ENCODE peak calls at places on chromosomes 12 and 14, in nine cellular contexts. U is GM12865, K is GM23338, F is adipocyte, M is MM.1S, Q is left lung, J is mucosa of descending colon, L is spleen, R is Peyer's patch. A is an unnamed sample.

GRCh38 chr14:66746316-66747006 is 238.5 kb downstream of the GPHN start:
- DNase-seq in F (peak; percentile 70), J (no peak), L (no peak), M (peak; percentile 35), U (peak; percentile 63), Q (no peak), K (peak; percentile 57), R (no peak), A (no peak)

GRCh38 chr12:45828402-45828801 is 98.9 kb downstream of the ARID2 start:
- DNase-seq in R (no peak), U (peak; percentile 21), Q (no peak), L (no peak), K (no peak), F (no peak), M (no peak), J (no peak), A (no peak)

GRCh38 chr12:103803847-103804246 is 37.2 kb downstream of the NT5DC3 start:
- DNase-seq in M (no peak), Q (no peak), L (no peak), R (no peak), J (no peak), F (no peak), K (no peak), U (no peak), A (no peak)

GRCh38 chr12:80636832-80637231 is 70.6 kb upstream of the MYF6 start:
- DNase-seq in L (no peak), Q (no peak), F (peak; percentile 4), U (no peak), M (no peak), R (no peak), K (no peak), J (no peak), A (no peak)

GRCh38 chr12:50985322-50985721 is 33.0 kb downstream of the HIGD1C start:
- DNase-seq in J (no peak), M (peak; percentile 41), F (peak; percentile 90), Q (no peak), L (no peak), K (no peak), U (no peak), R (no peak), A (no peak)

GRCh38 chr12:46357438-46358324 is 14.9 kb downstream of the SLC38A2 start:
- DNase-seq in M (no peak), J (no peak), F (peak; percentile 70), R (no peak), U (no peak), K (peak; percentile 39), Q (no peak), L (no peak), A (no peak)

GRCh38 chr14:76330411-76331327 is 45.3 kb upstream of the ESRRB start:
- DNase-seq in K (peak; percentile 55), L (no peak), R (no peak), Q (no peak), F (no peak), U (no peak), M (no peak), J (no peak), A (no peak)

GRCh38 chr14:52950898-52951729 is at the start of gene FERMT2:
- DNase-seq in J (peak; percentile 75), M (peak; percentile 10), K (peak; percentile 95), F (peak; percentile 97), L (peak; percentile 84), Q (peak; percentile 86), U (peak; percentile 58), R (peak; percentile 74), A (peak; percentile 92)

GRCh38 chr12:39643052-39643451 is 23.4 kb upstream of the ABCD2 start:
- DNase-seq in L (no peak), Q (no peak), R (no peak), F (no peak), M (no peak), U (no peak), J (no peak), K (no peak), A (no peak)

GRCh38 chr12:39619660-39620433 is at the start of gene ABCD2:
- DNase-seq in F (peak; percentile 83), Q (peak; percentile 39), K (peak; percentile 90), M (peak; percentile 97), R (peak; percentile 57), L (peak; percentile 85), U (peak; percentile 97), J (peak; percentile 66), A (peak; percentile 81)

GRCh38 chr12:39581592-39581991 is 38.0 kb downstream of the ABCD2 start:
- DNase-seq in Q (no peak), F (no peak), K (no peak), U (no peak), M (no peak), J (no peak), R (no peak), L (no peak), A (no peak)

GRCh38 chr14:92863281-92863680 is 59.7 kb upstream of the CHGA start:
- DNase-seq in L (no peak), R (no peak), K (no peak), M (peak; percentile 38), J (no peak), U (no peak), F (no peak), Q (no peak), A (no peak)

GRCh38 chr12:3680919-3681594 is 71.9 kb downstream of the CRACR2A start:
- DNase-seq in R (no peak), L (no peak), F (peak; percentile 14), Q (no peak), U (no peak), M (no peak), J (peak; percentile 70), K (no peak), A (no peak)

GRCh38 chr12:102950107-102950949 is 7.1 kb upstream of the ASCL1 start:
- DNase-seq in F (no peak), J (no peak), L (no peak), R (no peak), Q (no peak), M (no peak), K (peak; percentile 85), U (peak; percentile 35), A (no peak)

GRCh38 chr12:34336619-34337465 is 314.5 kb downstream of the ALG10 start:
- DNase-seq in K (no peak), L (no peak), M (no peak), J (no peak), R (no peak), Q (no peak), F (no peak), U (no peak), A (no peak)
- H3K4me3 ChIP-seq in K (no peak overlapping the region), L (no peak overlapping the region), M (no peak overlapping the region), J (no peak overlapping the region), R (no peak overlapping the region), Q (no peak overlapping the region), F (no peak overlapping the region), U (no peak overlapping the region), A (no peak overlapping the region)

DNA sequence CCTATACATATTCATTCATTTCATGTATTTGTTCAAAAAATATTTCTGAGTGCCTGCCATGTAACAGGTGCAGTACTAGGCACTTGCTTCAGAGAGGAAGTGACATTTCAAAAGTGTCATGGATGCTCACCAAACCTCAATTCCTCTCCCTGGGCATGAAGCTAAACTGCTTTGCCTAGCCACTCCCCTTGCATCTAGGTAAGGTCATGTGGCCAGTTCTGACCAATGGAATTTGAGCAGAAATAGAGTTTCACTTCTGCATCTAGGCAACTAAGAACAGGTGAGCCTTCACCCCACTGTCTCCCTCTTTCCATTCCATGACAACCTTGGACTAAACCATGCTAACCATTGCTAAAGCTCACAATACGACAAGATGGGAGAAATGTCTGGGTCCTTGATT is 27.6 kb downstream of the TC2N start:
- DNase-seq in J (no peak), M (peak; percentile 8), U (peak; percentile 43), R (no peak), F (no peak), Q (no peak), K (no peak), L (no peak), A (no peak)
- H3K4me3 ChIP-seq in J (no peak overlapping the region), M (no peak overlapping the region), U (no peak overlapping the region), R (no peak overlapping the region), F (no peak overlapping the region), Q (no peak overlapping the region), K (no peak overlapping the region), L (no peak overlapping the region), A (peak overlapping the region; percentile 98)

DNA sequence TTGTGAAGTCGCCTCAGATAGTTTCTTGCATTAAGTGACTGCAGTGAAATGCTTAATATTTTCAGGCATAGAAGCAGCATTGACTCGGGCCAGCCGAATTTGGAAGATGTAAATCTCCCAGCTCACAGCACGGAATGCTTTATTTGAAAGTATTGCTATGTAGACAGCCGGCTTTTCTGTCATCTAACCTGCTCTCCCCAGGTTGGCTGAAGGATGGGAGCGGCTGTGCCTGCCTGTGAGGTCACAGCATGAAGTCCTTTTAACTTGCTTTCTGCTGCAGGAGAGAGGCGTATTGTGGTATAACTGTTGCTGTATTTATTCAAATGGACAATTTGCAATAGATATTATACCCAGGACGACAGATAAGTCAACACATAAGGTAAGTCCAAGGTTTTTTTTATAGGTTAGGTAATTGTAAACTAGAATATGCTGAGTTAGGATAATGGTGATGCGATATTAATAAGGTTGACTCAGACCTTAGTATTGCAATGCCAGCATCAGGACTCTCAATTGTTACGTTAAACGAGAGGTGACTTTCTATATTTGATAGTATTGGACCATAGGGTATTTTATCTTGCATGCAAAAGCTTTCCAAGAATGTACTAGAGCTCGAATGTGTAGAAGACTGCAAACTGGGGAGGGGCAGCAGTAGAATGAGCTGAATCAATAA is 135.8 kb downstream of the CNTN1 start:
- DNase-seq in K (peak; percentile 58), Q (no peak), R (no peak), F (no peak), L (no peak), M (no peak), J (no peak), U (no peak), A (no peak)
- H3K4me3 ChIP-seq in K (peak overlapping the region; percentile 39), Q (no peak overlapping the region), R (no peak overlapping the region), F (no peak overlapping the region), L (no peak overlapping the region), M (no peak overlapping the region), J (no peak overlapping the region), U (no peak overlapping the region), A (no peak overlapping the region)

GRCh38 chr12:122870867-122871664 is 24.9 kb downstream of the VPS37B start:
- DNase-seq in F (peak; percentile 56), K (no peak), L (peak; percentile 74), R (peak; percentile 60), M (no peak), J (peak; percentile 62), U (no peak), Q (peak; percentile 46), A (peak; percentile 72)
- H3K4me3 ChIP-seq in F (peak overlapping the region; percentile 77), K (peak overlapping the region; percentile 2), L (no peak overlapping the region), R (peak overlapping the region; percentile 40), M (peak overlapping the region; percentile 59), J (no peak overlapping the region), U (peak overlapping the region; percentile 52), Q (peak overlapping the region; percentile 14), A (no peak overlapping the region)

GRCh38 chr12:101637936-101638335 is 43.2 kb downstream of the MYBPC1 start:
- DNase-seq in R (no peak), M (no peak), K (peak; percentile 4), L (no peak), Q (no peak), U (no peak), J (no peak), F (no peak), A (no peak)

GRCh38 chr12:101647711-101648110 is 49.7 kb upstream of the CHPT1 start:
- DNase-seq in R (no peak), L (no peak), Q (no peak), J (no peak), F (no peak), U (no peak), K (no peak), M (no peak), A (no peak)

GRCh38 chr12:101648195-101648594 is 49.2 kb upstream of the CHPT1 start:
- DNase-seq in M (no peak), K (no peak), L (no peak), J (no peak), Q (no peak), R (no peak), U (no peak), F (no peak), A (no peak)

GRCh38 chr12:101642115-101643067 is 47.6 kb downstream of the MYBPC1 start:
- DNase-seq in K (peak; percentile 94), R (peak; percentile 76), L (no peak), F (no peak), J (no peak), Q (peak; percentile 34), M (no peak), U (no peak), A (no peak)
- H3K4me3 ChIP-seq in K (peak overlapping the region; percentile 51), R (peak overlapping the region; percentile 45), L (no peak overlapping the region), F (peak overlapping the region; percentile 63), J (no peak overlapping the region), Q (no peak overlapping the region), M (no peak overlapping the region), U (no peak overlapping the region), A (no peak overlapping the region)